ENCODE peak calls at places on chromosome 6, in ten cellular contexts. R is AG09309, L is cardiac fibroblast, V is psoas muscle, U is OCI-LY7, X is Calu3, S is foreskin fibroblast, C is heart right ventricle, G is bronchial epithelial cell, N is fibroblast of mammary gland. Z is an unnamed sample.

GRCh38 chr6:4641461-4641860 is 134.7 kb upstream of the CDYL start:
- DNase-seq in R (no peak), L (no peak), V (no peak), U (no peak), X (no peak), S (no peak), C (no peak), G (no peak), N (no peak), Z (no peak)

GRCh38 chr6:69789573-69789972 is 7.2 kb downstream of the LMBRD1 start:
- DNase-seq in R (no peak), L (no peak), V (no peak), U (no peak), X (no peak), S (no peak), C (no peak), G (no peak), N (no peak), Z (no peak)

GRCh38 chr6:133551436-133551835 is 310.3 kb downstream of the EYA4 start:
- DNase-seq in R (no peak), L (no peak), V (no peak), U (no peak), X (no peak), S (no peak), C (no peak), G (no peak), N (no peak), Z (no peak)

GRCh38 chr6:15464211-15464725 is 198.6 kb downstream of the DTNBP1 start:
- DNase-seq in R (no peak), L (peak), V (peak), U (peak), X (peak), S (no peak), C (peak), G (no peak), N (no peak), Z (peak)

GRCh38 chr6:137341721-137342195 is 122.6 kb upstream of the IFNGR1 start:
- DNase-seq in R (peak), L (no peak), V (peak), U (peak), X (peak), S (peak), C (peak), G (no peak), N (peak), Z (no peak)

GRCh38 chr6:8825726-8826125 is 390.4 kb upstream of the SLC35B3 start:
- DNase-seq in R (no peak), L (no peak), V (no peak), U (no peak), X (no peak), S (no peak), C (no peak), G (peak), N (no peak), Z (no peak)

GRCh38 chr6:36616888-36617521 is 22.8 kb downstream of the SRSF3 start:
- DNase-seq in R (no peak), L (no peak), V (peak), U (no peak), X (peak), S (peak), C (peak), G (peak), N (peak), Z (no peak)

GRCh38 chr6:70955441-70956190 is 1.2 kb downstream of the B3GAT2 start:
- DNase-seq in R (no peak), L (peak), V (peak), U (peak), X (peak), S (peak), C (peak), G (peak), N (peak), Z (peak)

GRCh38 chr6:168095741-168096250 is 16.8 kb upstream of the FRMD1 start:
- DNase-seq in R (no peak), L (no peak), V (peak), U (no peak), X (no peak), S (no peak), C (no peak), G (no peak), N (no peak), Z (no peak)

GRCh38 chr6:167245586-167245985 is 45.5 kb upstream of the UNC93A start:
- DNase-seq in R (no peak), L (no peak), V (no peak), U (no peak), X (no peak), S (no peak), C (no peak), G (no peak), N (no peak), Z (no peak)

GRCh38 chr6:147468634-147469033 is 39.9 kb upstream of the SAMD5 start:
- DNase-seq in R (no peak), L (no peak), V (no peak), U (no peak), X (no peak), S (no peak), C (no peak), G (no peak), N (no peak), Z (no peak)

GRCh38 chr6:94510877-94511276 is 1066.5 kb upstream of the MANEA start:
- DNase-seq in R (no peak), L (no peak), V (no peak), U (no peak), X (no peak), S (no peak), C (no peak), G (no peak), N (no peak), Z (no peak)

GRCh38 chr6:32885698-32886286 is 31.8 kb downstream of the PSMB9 start:
- DNase-seq in R (no peak), L (peak), V (no peak), U (peak), X (no peak), S (peak), C (no peak), G (peak), N (peak), Z (no peak)

GRCh38 chr6:106315765-106316375 is 9.7 kb downstream of the ATG5 start:
- DNase-seq in R (no peak), L (no peak), V (no peak), U (no peak), X (no peak), S (no peak), C (no peak), G (peak), N (peak), Z (no peak)

GRCh38 chr6:154319231-154319858 is 37.3 kb downstream of the IPCEF1 start:
- DNase-seq in R (peak), L (peak), V (no peak), U (no peak), X (no peak), S (peak), C (no peak), G (no peak), N (peak), Z (no peak)

GRCh38 chr6:15502451-15503345 is 160.1 kb downstream of the DTNBP1 start:
- DNase-seq in R (no peak), L (no peak), V (no peak), U (no peak), X (no peak), S (no peak), C (no peak), G (no peak), N (no peak), Z (no peak)

DNA sequence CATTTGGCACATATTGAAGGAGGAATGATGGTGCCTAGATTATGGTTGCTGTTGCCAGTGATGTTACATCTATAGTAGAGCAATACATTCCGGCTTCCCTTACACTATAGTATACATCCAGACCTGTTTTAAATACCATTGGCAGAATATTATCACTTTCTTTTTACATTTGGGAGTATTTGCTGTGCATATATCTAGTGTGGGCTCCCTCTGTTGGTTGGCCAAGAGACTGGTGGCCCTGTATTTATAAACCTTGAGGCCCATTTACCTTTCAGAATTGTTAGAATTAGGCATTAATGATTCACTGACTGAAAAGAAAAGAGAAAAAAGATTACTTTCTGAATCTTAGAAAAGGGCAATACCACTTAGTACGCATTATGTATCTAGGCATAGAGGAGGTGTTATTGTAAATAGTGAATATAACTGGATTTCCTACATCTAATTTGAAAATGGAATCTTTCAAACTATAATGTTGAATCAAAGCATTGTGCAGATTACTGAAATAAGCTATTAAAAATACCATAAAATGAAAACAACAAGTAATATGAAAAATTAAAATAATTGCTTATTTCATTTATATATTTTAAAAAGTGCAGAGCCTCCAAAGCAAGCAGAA is 628.8 kb upstream of the MAN1A1 start:
- DNase-seq in R (no peak), L (peak), V (no peak), U (peak), X (peak), S (peak), C (no peak), G (peak), N (peak), Z (no peak)
- TF ChIP-seq CTCF in R (peak), L (peak), V (no peak), U (peak), X (peak), S (peak), C (no peak), G (peak), N (peak), Z (peak)

GRCh38 chr6:165891320-165891719 is 228.3 kb upstream of the PDE10A start:
- DNase-seq in R (no peak), L (no peak), V (no peak), U (no peak), X (no peak), S (no peak), C (no peak), G (no peak), N (no peak), Z (no peak)
- TF ChIP-seq CTCF in R (no peak), L (peak), V (no peak), U (no peak), X (no peak), S (no peak), C (no peak), G (no peak), N (no peak), Z (peak)

GRCh38 chr6:85580878-85581267 is 12.8 kb downstream of the SNX14 start:
- DNase-seq in R (no peak), L (peak), V (peak), U (no peak), X (peak), S (peak), C (no peak), G (peak), N (peak), Z (no peak)
- TF ChIP-seq CTCF in R (no peak), L (no peak), V (no peak), U (no peak), X (no peak), S (no peak), C (no peak), G (no peak), N (no peak), Z (peak)

DNA sequence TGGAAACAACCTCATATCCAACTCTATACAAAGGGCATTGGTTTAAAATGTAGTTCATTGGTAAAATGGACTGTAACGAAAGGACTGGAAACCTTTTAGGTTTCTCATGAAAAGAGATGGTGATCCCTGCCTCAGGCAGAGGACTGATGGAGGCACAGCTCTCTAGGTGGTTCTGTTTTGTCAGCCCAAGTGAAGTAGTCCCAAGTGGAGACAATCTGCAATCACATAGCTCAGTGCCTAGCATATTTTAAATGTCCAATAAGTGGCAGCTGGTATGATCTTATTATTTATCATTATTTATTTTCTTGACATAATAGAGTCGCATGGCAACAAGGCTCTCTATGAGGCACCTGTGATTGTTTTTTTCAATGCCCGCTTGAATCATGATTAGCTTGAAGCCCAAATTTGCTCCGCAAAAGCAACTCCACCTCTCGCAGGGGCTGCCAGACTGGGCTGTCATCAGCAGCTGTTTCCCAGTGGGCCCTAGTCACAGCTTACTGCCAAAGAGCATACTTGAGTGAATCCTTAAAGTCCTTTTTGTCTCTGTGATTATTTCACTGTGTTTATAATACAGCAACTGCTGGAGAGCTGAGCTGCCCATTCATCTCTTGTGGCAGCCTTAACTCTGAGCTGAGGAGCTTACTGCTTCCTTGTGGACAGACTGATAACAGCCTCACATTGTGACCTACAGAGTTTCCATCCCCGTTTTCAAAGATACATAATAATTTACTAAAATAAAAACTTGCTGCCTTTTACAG is 19.7 kb upstream of the ENPP1 start:
- DNase-seq in R (no peak), L (peak), V (peak), U (no peak), X (no peak), S (peak), C (peak), G (no peak), N (peak), Z (no peak)
- TF ChIP-seq CTCF in R (peak), L (peak), V (no peak), U (no peak), X (no peak), S (peak), C (no peak), G (no peak), N (peak), Z (peak)

Z was measured in H1.